ENCODE peak calls at places on chromosomes 11 and 22, in eight cellular contexts. One of them, this sample, is unnamed.

GRCh38 chr11:65997286-65997685 is 4.7 kb downstream of the EIF1AD start:
- DNase-seq in NB4: peak; percentile 44
- DNase-seq in A172: no peak
- DNase-seq in globus pallidus: no peak
- DNase-seq in naive thymus-derived CD4-positive, alpha-beta T cell: no peak
- DNase-seq in sigmoid colon: no peak
- DNase-seq in GM10248: no peak
- DNase-seq in LoVo: no peak
- DNase-seq in this sample: no peak

GRCh38 chr11:17563248-17563647 is 16.2 kb downstream of the OTOG start:
- DNase-seq in LoVo: no peak
- DNase-seq in globus pallidus: no peak
- DNase-seq in naive thymus-derived CD4-positive, alpha-beta T cell: no peak
- DNase-seq in sigmoid colon: peak; percentile 37
- DNase-seq in NB4: peak; percentile 52
- DNase-seq in A172: peak; percentile 19
- DNase-seq in GM10248: no peak
- DNase-seq in this sample: no peak

GRCh38 chr11:46296520-46297448 is 19.3 kb downstream of the CREB3L1 start:
- DNase-seq in A172: peak; percentile 98
- DNase-seq in LoVo: no peak
- DNase-seq in NB4: no peak
- DNase-seq in GM10248: no peak
- DNase-seq in sigmoid colon: peak; percentile 83
- DNase-seq in globus pallidus: no peak
- DNase-seq in naive thymus-derived CD4-positive, alpha-beta T cell: no peak
- DNase-seq in this sample: no peak

GRCh38 chr22:19871023-19871844 is 16.6 kb upstream of the GNB1L start:
- DNase-seq in NB4: no peak
- DNase-seq in A172: no peak
- DNase-seq in sigmoid colon: peak; percentile 55
- DNase-seq in globus pallidus: no peak
- DNase-seq in naive thymus-derived CD4-positive, alpha-beta T cell: no peak
- DNase-seq in GM10248: no peak
- DNase-seq in LoVo: no peak
- DNase-seq in this sample: no peak

GRCh38 chr11:119375629-119376196 is 5.8 kb downstream of the USP2 start:
- DNase-seq in A172: no peak
- DNase-seq in sigmoid colon: peak; percentile 84
- DNase-seq in naive thymus-derived CD4-positive, alpha-beta T cell: no peak
- DNase-seq in NB4: no peak
- DNase-seq in LoVo: no peak
- DNase-seq in globus pallidus: peak; percentile 95
- DNase-seq in GM10248: no peak
- DNase-seq in this sample: no peak

GRCh38 chr11:11975201-11976092 is 33.0 kb downstream of the DKK3 start:
- DNase-seq in GM10248: no peak
- DNase-seq in sigmoid colon: no peak
- DNase-seq in LoVo: peak; percentile 22
- DNase-seq in globus pallidus: no peak
- DNase-seq in naive thymus-derived CD4-positive, alpha-beta T cell: no peak
- DNase-seq in A172: peak; percentile 97
- DNase-seq in NB4: no peak
- DNase-seq in this sample: no peak

GRCh38 chr11:96228472-96228871 is 114.5 kb downstream of the MAML2 start:
- DNase-seq in A172: peak; percentile 77
- DNase-seq in globus pallidus: no peak
- DNase-seq in naive thymus-derived CD4-positive, alpha-beta T cell: no peak
- DNase-seq in LoVo: peak; percentile 49
- DNase-seq in sigmoid colon: peak; percentile 87
- DNase-seq in NB4: no peak
- DNase-seq in GM10248: no peak
- DNase-seq in this sample: no peak

GRCh38 chr22:31650391-31650790 is 11.6 kb downstream of the PISD start:
- DNase-seq in LoVo: no peak
- DNase-seq in globus pallidus: no peak
- DNase-seq in naive thymus-derived CD4-positive, alpha-beta T cell: no peak
- DNase-seq in NB4: no peak
- DNase-seq in A172: no peak
- DNase-seq in GM10248: no peak
- DNase-seq in sigmoid colon: no peak
- DNase-seq in this sample: no peak

GRCh38 chr11:12556155-12556554 is 118.1 kb upstream of the TEAD1 start:
- DNase-seq in A172: no peak
- DNase-seq in globus pallidus: no peak
- DNase-seq in NB4: no peak
- DNase-seq in LoVo: no peak
- DNase-seq in sigmoid colon: no peak
- DNase-seq in naive thymus-derived CD4-positive, alpha-beta T cell: no peak
- DNase-seq in GM10248: no peak
- DNase-seq in this sample: no peak

GRCh38 chr11:8650401-8650990 is 32.0 kb downstream of the TRIM66 start:
- DNase-seq in LoVo: no peak
- DNase-seq in globus pallidus: no peak
- DNase-seq in GM10248: no peak
- DNase-seq in sigmoid colon: no peak
- DNase-seq in A172: peak; percentile 10
- DNase-seq in NB4: no peak
- DNase-seq in naive thymus-derived CD4-positive, alpha-beta T cell: no peak
- DNase-seq in this sample: no peak

GRCh38 chr11:126431401-126432064 is 76.0 kb downstream of the ST3GAL4 start:
- DNase-seq in globus pallidus: no peak
- DNase-seq in naive thymus-derived CD4-positive, alpha-beta T cell: no peak
- DNase-seq in NB4: no peak
- DNase-seq in GM10248: no peak
- DNase-seq in LoVo: peak; percentile 86
- DNase-seq in A172: peak; percentile 86
- DNase-seq in sigmoid colon: peak; percentile 84
- DNase-seq in this sample: peak; percentile 87